ENCODE peak calls at places on chromosomes 12 and 14, in six cellular contexts. L is stomach, T is suprapubic skin, C is Panc1, X is sigmoid colon, G is breast epithelium. J is an unnamed sample. For H3K4me1, the result is how much of the 10 kb centered on the place peaks cover.

GRCh38 chr14:68687746-68688145 is 105.1 kb downstream of the ZFP36L1 start:
- DNase-seq in L (no peak), T (peak), C (no peak), X (peak), G (no peak), J (no peak)

GRCh38 chr12:109221277-109221931 is 87.7 kb downstream of the FOXN4 start:
- DNase-seq in L (no peak), T (no peak), C (no peak), X (no peak), G (no peak), J (no peak)

GRCh38 chr12:51009038-51009437 is 17.1 kb downstream of the SLC11A2 start:
- DNase-seq in L (peak), T (no peak), C (no peak), X (peak), G (peak), J (no peak)

GRCh38 chr12:77845831-77846230 is 15.1 kb downstream of the NAV3 start:
- DNase-seq in L (no peak), T (no peak), C (no peak), X (no peak), G (no peak), J (no peak)

GRCh38 chr12:107477946-107478610 is 207.5 kb upstream of the PWP1 start:
- DNase-seq in L (no peak), T (no peak), C (no peak), X (no peak), G (no peak), J (no peak)

GRCh38 chr12:20044836-20045235 is 323.5 kb upstream of the PDE3A start:
- DNase-seq in L (no peak), T (no peak), C (no peak), X (no peak), G (no peak), J (no peak)

GRCh38 chr12:16622315-16622714 is 16.4 kb upstream of the LMO3 start:
- DNase-seq in L (no peak), T (no peak), C (no peak), X (no peak), G (no peak), J (no peak)

GRCh38 chr12:87820524-87821194 is 208.5 kb downstream of the C12orf50 start:
- DNase-seq in L (no peak), T (no peak), C (no peak), X (no peak), G (no peak), J (no peak)

GRCh38 chr12:16359512-16360491 is 12.4 kb downstream of the MGST1 start:
- DNase-seq in L (peak), T (no peak), C (no peak), X (peak), G (no peak), J (no peak)

GRCh38 chr12:75599061-75599460 is 87.7 kb upstream of the KRR1 start:
- DNase-seq in L (no peak), T (no peak), C (no peak), X (no peak), G (no peak), J (no peak)

GRCh38 chr14:100381386-100382105 is 58.4 kb downstream of the SLC25A47 start:
- DNase-seq in L (no peak), T (no peak), C (no peak), X (no peak), G (no peak), J (no peak)

GRCh38 chr12:64826234-64826633 is 1.8 kb downstream of the TBC1D30 start:
- DNase-seq in L (peak), T (no peak), C (no peak), X (no peak), G (no peak), J (peak)

GRCh38 chr14:75967866-75968265 is 13.9 kb downstream of the TGFB3 start:
- DNase-seq in L (no peak), T (no peak), C (no peak), X (no peak), G (no peak), J (no peak)

GRCh38 chr12:46266382-46266791 is 2.5 kb downstream of the SLC38A1 start:
- DNase-seq in L (no peak), T (no peak), C (no peak), X (no peak), G (no peak), J (no peak)

GRCh38 chr12:94147991-94148840 is at the start of gene PLXNC1:
- DNase-seq in L (peak), T (peak), C (no peak), X (no peak), G (no peak), J (no peak)

GRCh38 chr12:116551952-116552749 is 7.0 kb upstream of the MAP1LC3B2 start:
- DNase-seq in L (no peak), T (peak), C (no peak), X (no peak), G (no peak), J (no peak)

GRCh38 chr14:30966415-30967363 is 58.8 kb upstream of the AP4S1 start:
- DNase-seq in L (no peak), T (no peak), C (no peak), X (no peak), G (no peak), J (no peak)

GRCh38 chr12:122999986-123000420 is 19.5 kb downstream of the ARL6IP4 start:
- DNase-seq in L (no peak), T (no peak), C (no peak), X (no peak), G (no peak), J (no peak)

GRCh38 chr14:61609885-61610284 is 85.4 kb upstream of the HIF1A start:
- DNase-seq in L (no peak), T (no peak), C (no peak), X (no peak), G (no peak), J (no peak)

GRCh38 chr12:7884687-7885086 is 12.0 kb upstream of the SLC2A14 start:
- DNase-seq in L (no peak), T (no peak), C (no peak), X (no peak), G (no peak), J (no peak)

GRCh38 chr12:53603804-53604203 is 22.4 kb downstream of the ATF7 start:
- DNase-seq in L (no peak), T (no peak), C (no peak), X (no peak), G (no peak), J (no peak)
- H3K4me3 ChIP-seq in L (no peak), T (no peak), C (no peak), X (no peak), G (no peak), J (no peak)

DNA sequence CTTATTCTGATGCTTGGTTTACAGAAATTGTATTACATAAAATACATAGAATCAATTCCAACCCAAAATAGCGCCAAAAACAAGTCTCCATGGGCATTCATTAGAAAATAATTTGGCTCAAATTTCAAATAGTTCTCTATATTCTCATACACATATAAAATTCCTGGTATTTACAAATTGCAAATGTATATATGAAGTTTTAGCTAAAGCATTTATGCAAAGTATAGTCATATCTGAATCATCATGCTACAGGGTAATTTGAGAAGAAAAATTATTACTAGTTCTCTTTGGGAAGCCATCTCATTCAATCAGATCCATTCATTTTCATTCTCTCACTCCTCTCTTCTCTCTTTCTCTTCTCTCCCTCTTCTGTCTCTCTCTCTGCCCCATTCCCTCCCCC is 257.8 kb downstream of the DPF3 start:
- DNase-seq in L (no peak), T (no peak), C (no peak), X (no peak), G (no peak), J (no peak)
- H3K4me1 ChIP-seq in L (under half), T (under half), C (under half), X (under half), G (under half), J (under half)

GRCh38 chr12:11795910-11796459 is 146.5 kb downstream of the ETV6 start:
- DNase-seq in L (no peak), T (no peak), C (peak), X (no peak), G (no peak), J (no peak)
- TF ChIP-seq POLR2AphosphoS5 in L (peak), T (no peak), C (no peak), X (no peak), G (no peak), J (no peak)

GRCh38 chr12:47811581-47812484 is 7.9 kb downstream of the HDAC7 start:
- DNase-seq in L (no peak), T (no peak), C (no peak), X (peak), G (no peak), J (no peak)
- H3K4me3 ChIP-seq in L (peak), T (peak), C (no peak), X (no peak), G (peak), J (peak)

DNA sequence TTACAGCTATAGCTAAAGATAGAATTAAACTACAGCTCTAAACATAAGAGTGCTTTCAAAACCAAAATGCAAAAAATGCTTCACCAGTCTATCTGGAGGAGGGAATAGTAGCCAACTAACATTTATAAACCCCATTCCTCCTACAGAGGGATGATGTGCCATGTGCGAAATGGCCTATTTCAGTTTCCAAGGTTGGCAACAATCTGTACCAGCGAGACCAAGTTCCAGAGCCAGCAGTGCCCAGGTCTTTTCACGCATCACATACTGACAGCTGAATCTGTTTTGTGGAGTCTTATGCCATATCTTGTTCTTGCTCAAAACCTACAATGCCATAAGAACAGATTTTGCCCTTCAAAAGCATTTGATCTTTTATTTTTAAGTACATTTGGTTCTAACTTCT is 24.5 kb downstream of the NELL2 start:
- DNase-seq in L (no peak), T (no peak), C (no peak), X (no peak), G (no peak), J (no peak)
- H3K4me1 ChIP-seq in L (under half), T (under half), C (under half), X (under half), G (under half), J (under half)

GRCh38 chr14:104697892-104698583 is 8.6 kb downstream of the INF2 start:
- DNase-seq in L (no peak), T (no peak), C (no peak), X (no peak), G (no peak), J (no peak)
- TF ChIP-seq POLR2AphosphoS5 in L (no peak), T (no peak), C (no peak), X (peak), G (no peak), J (peak)

DNA sequence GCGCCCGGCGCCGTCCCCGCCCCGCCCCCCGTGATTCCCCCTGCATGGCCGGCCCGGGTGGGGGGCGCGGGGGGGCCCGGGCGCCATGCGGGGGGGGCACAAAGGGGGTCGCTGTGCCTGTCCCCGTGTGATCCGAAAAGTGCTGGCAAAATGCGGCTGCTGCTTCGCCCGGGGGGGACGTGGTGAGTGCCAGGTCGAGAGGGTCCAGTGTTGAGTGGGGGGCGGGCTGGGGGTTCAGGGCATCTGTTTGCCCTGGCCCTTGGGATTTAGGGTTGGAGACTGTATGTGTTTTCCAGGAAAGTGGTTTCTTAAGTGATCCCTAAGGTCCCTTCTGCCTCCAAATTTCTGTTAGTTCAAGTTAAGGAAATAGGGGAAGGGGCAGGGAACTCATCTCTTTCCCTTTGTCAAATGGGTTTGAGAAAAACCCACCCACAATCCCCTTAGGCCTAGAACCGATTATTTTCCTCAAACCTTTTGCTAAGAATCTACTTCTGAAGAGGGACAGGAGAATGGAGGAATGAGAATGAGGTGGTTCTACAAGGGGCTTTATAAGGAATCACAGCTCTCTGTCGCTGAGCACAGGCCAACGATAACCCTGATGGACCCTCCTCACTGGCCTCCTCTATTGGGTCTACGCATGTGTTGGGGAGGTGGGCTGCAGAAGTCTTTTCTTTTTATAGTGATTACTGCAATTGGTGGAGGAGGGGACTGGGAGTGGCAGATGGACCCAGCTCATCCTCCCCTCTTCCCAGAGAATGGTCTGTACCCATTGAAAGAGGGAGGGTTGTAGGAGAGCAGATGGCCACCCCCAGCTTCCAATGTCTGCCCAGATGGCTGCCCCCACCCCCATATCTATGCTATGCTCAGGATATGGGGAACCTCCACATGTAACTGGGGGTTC is 825 bp downstream of the ARHGEF25 start:
- DNase-seq in L (no peak), T (no peak), C (no peak), X (no peak), G (no peak), J (no peak)
- H3K4me3 ChIP-seq in L (peak), T (peak), C (peak), X (peak), G (peak), J (peak)

GRCh38 chr14:64723691-64724577 is 19.7 kb downstream of the PLEKHG3 start:
- DNase-seq in L (no peak), T (no peak), C (no peak), X (peak), G (no peak), J (no peak)

GRCh38 chr14:64725360-64725815 is 21.2 kb downstream of the PLEKHG3 start:
- DNase-seq in L (no peak), T (no peak), C (no peak), X (peak), G (no peak), J (no peak)

GRCh38 chr14:64722842-64723447 is 18.7 kb downstream of the PLEKHG3 start:
- DNase-seq in L (no peak), T (no peak), C (no peak), X (peak), G (no peak), J (no peak)

GRCh38 chr14:64725879-64726584 is 21.8 kb downstream of the PLEKHG3 start:
- DNase-seq in L (no peak), T (no peak), C (no peak), X (peak), G (no peak), J (no peak)

DNA sequence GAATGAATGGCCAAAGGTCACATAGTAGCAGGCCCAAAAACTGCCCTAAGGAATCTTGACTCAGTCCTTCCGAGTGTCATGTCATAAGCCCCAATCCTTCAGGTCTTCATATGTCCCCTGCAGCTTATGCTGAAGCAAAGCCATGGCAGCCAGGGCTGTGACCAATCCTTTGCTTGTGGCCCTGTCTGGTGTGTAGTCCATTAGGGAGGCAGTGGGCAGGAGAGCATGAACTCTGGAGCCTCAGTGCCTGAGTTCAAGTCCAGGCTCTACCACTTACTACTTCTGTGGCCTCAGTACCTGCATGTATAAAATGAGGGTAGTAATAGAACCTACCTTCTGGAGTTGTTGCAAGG is 20.3 kb downstream of the PLEKHG3 start:
- DNase-seq in L (no peak), T (no peak), C (no peak), X (peak), G (no peak), J (no peak)
- H3K4me1 ChIP-seq in L (half or more), T (half or more), C (under half), X (under half), G (under half), J (half or more)

GRCh38 chr14:24238123-24238522 is 4.3 kb downstream of the TINF2 start:
- DNase-seq in L (no peak), T (no peak), C (no peak), X (no peak), G (no peak), J (no peak)
- TF ChIP-seq POLR2AphosphoS5 in L (no peak), T (no peak), C (no peak), X (no peak), G (no peak), J (no peak)